ENCODE peak calls at places on chromosomes 6 and 20, in ten cellular contexts. W, Q, E, H, G, I, B, U, V and R are unnamed samples.
A peak's percentile ranks its signal among the peaks of the same experiment; 100 is the strongest.

GRCh38 chr6:3825851-3826581 is 23.2 kb upstream of the FAM50B start:
- DNase-seq in E (peak; percentile 97), Q (peak; percentile 79), V (peak; percentile 73), G (peak; percentile 81), I (peak; percentile 94), B (peak; percentile 86), W (peak; percentile 89), H (no peak), U (peak; percentile 80), R (no peak)

GRCh38 chr6:3743541-3743940 is 8.0 kb downstream of the PXDC1 start:
- DNase-seq in Q (no peak), B (no peak), V (no peak), H (no peak), I (no peak), G (no peak), W (peak; percentile 42), U (no peak), E (no peak), R (no peak)

GRCh38 chr20:51899674-51900073 is 97.4 kb upstream of the SALL4 start:
- DNase-seq in H (no peak), B (no peak), I (no peak), Q (no peak), G (peak; percentile 16), E (no peak), V (no peak), U (no peak), W (no peak), R (no peak)

GRCh38 chr20:6614836-6615235 is 152.7 kb upstream of the BMP2 start:
- DNase-seq in I (no peak), W (no peak), B (no peak), U (no peak), H (peak; percentile 70), E (no peak), G (no peak), V (no peak), Q (no peak), R (no peak)

GRCh38 chr20:36924167-36925045 is 27.1 kb downstream of the SAMHD1 start:
- DNase-seq in E (no peak), Q (no peak), V (no peak), U (no peak), I (no peak), H (no peak), G (no peak), W (no peak), B (no peak), R (peak; percentile 61)

GRCh38 chr6:84618046-84618752 is 146.2 kb downstream of the TBX18 start:
- DNase-seq in V (no peak), G (no peak), H (no peak), Q (no peak), W (no peak), U (no peak), B (no peak), I (no peak), E (peak; percentile 90), R (no peak)

GRCh38 chr20:4074877-4075455 is 59.6 kb upstream of the RNF24 start:
- DNase-seq in H (peak; percentile 39), Q (no peak), G (no peak), B (no peak), I (no peak), U (peak; percentile 8), V (no peak), E (no peak), W (no peak), R (no peak)

GRCh38 chr6:131182991-131183425 is 47.7 kb downstream of the AKAP7 start:
- DNase-seq in E (peak; percentile 56), I (no peak), Q (no peak), W (no peak), B (no peak), U (no peak), G (no peak), V (no peak), H (peak; percentile 51), R (no peak)

GRCh38 chr6:28135393-28135792 is 6.3 kb upstream of the ZKSCAN8 start:
- DNase-seq in H (peak; percentile 48), U (no peak), I (no peak), Q (no peak), E (no peak), G (no peak), W (no peak), V (no peak), B (no peak), R (no peak)

GRCh38 chr6:28134716-28135115 is 7.0 kb upstream of the ZKSCAN8 start:
- DNase-seq in G (no peak), U (no peak), I (no peak), V (no peak), E (no peak), H (peak; percentile 33), W (no peak), Q (no peak), B (no peak), R (peak; percentile 7)

GRCh38 chr6:28134015-28134414 is 7.7 kb upstream of the ZKSCAN8 start:
- DNase-seq in U (no peak), G (peak; percentile 29), V (peak; percentile 38), Q (no peak), E (peak; percentile 52), B (no peak), W (no peak), H (peak; percentile 72), I (no peak), R (peak; percentile 50)

GRCh38 chr6:28137458-28138020 is 4.1 kb upstream of the ZKSCAN8 start:
- DNase-seq in G (no peak), Q (no peak), H (peak; percentile 81), B (no peak), I (no peak), V (no peak), W (no peak), E (peak; percentile 14), U (no peak), R (peak; percentile 43)

DNA sequence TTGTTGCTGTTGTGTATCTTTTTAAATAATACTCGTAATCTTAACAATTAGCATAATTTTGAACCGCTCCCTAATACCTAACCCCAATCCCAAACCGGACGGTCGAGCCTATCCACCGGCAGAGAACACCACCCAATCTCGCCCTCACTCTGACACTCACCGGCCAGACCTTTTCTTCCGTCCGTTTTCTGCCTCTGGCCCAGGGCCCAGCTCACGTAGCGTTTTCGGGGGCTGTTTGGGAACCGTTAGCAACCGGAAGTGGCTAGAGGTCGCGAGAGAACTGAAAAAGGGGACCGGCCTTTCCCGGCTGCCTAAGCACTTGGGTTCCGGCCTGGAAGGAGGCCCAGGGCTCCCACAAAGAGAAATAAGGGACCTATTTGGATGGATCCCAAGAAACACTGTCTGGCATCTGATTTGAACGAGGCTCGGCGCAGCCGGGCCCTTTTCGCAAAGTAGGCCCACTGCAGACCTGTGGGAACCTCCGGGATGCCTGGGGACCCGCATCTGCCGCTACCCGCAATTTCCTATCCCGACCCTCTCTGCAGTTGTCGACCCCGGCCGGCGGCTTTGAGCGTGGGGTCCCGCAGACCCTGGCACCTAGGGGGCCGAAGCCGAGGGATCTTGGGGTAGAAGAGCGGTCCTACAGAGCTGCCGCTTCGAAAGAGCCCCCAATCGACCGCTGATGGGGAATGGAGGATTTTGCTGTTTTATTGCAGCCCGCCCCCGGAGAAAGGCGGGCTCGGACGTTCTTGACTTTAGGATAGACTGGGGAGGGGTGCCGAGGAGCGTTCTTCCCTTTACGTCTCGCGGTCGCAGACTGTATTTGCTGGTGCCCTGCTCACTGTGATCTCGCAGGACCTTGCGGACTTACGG is 4.9 kb upstream of the ZKSCAN8 start:
- DNase-seq in V (peak; percentile 94), B (peak; percentile 88), U (peak; percentile 94), G (peak; percentile 78), E (peak; percentile 96), W (peak; percentile 86), Q (peak; percentile 91), H (peak; percentile 96), I (peak; percentile 92), R (peak; percentile 96)
- TF ChIP-seq POLR2A in V (no peak), B (no peak), U (peak; percentile 29), G (peak; percentile 44), E (peak; percentile 72), W (no peak), Q (peak; percentile 25), H (peak; percentile 64), I (peak; percentile 40), R (peak; percentile 82)

GRCh38 chr20:62302341-62303048 is at the start of gene ADRM1:
- DNase-seq in I (peak; percentile 96), B (peak; percentile 91), W (peak; percentile 95), V (peak; percentile 96), U (peak; percentile 95), E (peak; percentile 94), Q (peak; percentile 97), H (peak; percentile 99), G (peak; percentile 88), R (peak; percentile 97)
- TF ChIP-seq POLR2A in I (peak; percentile 70), B (no peak), W (peak; percentile 56), V (no peak), U (peak; percentile 37), E (peak; percentile 74), Q (peak; percentile 81), H (peak; percentile 78), G (peak; percentile 23), R (peak; percentile 56)

DNA sequence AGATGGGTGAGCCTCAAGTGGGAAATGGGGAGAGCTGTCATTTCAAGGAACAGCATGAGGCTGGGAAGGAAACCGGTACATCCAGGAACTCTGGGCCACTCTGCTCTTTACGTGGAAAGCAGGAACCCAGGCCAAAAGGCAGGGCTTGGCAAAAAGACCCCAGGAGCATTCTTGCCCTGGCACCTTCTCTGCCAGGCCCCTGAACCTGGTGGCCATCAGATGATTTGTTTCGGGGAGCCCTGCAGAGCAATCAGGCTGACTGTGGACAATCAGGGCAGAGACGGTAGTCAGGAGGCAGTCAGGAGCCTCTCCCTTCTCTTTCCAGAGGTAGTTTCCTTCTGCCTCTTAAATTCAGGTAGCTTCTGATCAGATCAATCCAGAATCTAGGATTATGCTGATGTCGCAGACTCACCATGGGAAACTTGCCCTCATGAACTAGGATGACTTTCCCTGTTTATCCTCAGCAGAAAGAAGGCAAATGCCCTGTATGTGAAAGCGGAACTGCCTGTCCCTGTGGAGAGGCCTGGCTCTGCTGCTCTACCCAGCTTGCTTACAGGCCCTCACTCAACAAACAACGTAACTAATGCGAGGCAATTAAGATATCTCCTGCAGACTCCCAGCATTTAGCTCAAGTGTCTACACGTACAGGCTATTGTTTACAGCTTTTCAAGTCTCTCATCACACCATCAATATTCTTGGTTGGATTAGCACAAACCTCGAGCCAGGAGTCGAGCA is 36.6 kb downstream of the EZR start:
- DNase-seq in Q (no peak), U (no peak), B (no peak), V (no peak), G (no peak), H (no peak), E (no peak), W (no peak), I (no peak), R (no peak)
- TF ChIP-seq POLR2A in Q (no peak), U (no peak), B (no peak), V (no peak), G (no peak), H (no peak), E (no peak), W (no peak), I (no peak), R (no peak)

DNA sequence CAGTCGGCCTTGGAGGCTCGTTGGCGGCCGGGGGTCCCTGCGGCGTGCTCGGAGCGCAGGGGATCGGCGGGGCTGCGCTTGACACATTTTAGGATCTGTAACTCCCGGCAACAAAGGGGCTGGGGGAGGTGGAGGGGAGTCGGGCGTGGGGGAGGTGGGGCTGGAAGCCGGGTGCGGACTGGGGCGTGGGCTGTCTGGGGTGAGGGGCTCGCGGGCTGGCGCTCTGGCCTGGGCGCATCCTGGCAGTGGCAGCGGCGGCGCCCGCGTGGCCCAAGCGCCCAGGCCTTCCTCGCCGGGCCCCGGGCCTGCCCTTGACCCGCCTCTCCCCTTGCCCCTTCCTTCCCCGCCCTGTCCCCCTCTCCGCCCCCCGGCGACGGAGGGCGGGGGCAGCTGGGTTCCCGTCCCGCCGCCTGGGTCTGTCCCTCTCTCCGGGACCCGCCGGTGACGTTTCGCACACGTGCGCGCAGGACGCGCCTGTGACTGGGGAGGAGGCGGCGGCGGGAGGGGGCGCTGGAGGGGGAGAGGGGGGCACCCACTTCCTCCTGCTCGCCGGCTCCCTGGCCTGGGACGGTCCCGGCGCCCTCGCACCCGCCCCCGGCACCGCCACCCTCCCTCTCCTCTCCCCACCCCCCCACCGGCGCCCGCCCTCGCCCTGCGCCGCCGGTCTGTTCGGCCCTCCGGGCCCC is 1.5 kb downstream of the E2F3 start:
- DNase-seq in I (peak; percentile 71), W (peak; percentile 74), H (peak; percentile 98), E (peak; percentile 74), U (peak; percentile 62), G (peak; percentile 80), B (peak; percentile 87), V (peak; percentile 88), Q (peak; percentile 92), R (peak; percentile 93)
- TF ChIP-seq POLR2A in I (peak; percentile 47), W (no peak), H (peak; percentile 54), E (no peak), U (no peak), G (no peak), B (no peak), V (no peak), Q (no peak), R (no peak)